ENCODE peak calls at places on chromosome 16, in seven cellular contexts. I is Peyer's patch, H is colonic mucosa, M is pancreas, O is transverse colon, F is fibroblast of lung, Q is A549. E is an unnamed sample.

GRCh38 chr16:78505544-78506371 is 406.3 kb downstream of the WWOX start:
- DNase-seq in M (peak; percentile 47), Q (no peak), O (peak; percentile 30), H (peak; percentile 61), F (peak; percentile 25), I (no peak), E (peak; percentile 17)

GRCh38 chr16:55009581-55009980 is 78.9 kb downstream of the IRX5 start:
- DNase-seq in F (no peak), M (no peak), Q (no peak), I (no peak), O (no peak), H (no peak), E (no peak)

GRCh38 chr16:72085002-72085401 is 8.4 kb downstream of the TXNL4B start:
- DNase-seq in F (no peak), H (no peak), M (no peak), I (no peak), O (no peak), Q (no peak), E (no peak)

GRCh38 chr16:12672986-12673385 is 130.7 kb downstream of the CPPED1 start:
- DNase-seq in Q (no peak), H (no peak), I (no peak), F (no peak), M (no peak), O (no peak), E (no peak)

GRCh38 chr16:1002399-1003161 is 21.0 kb downstream of the SOX8 start:
- DNase-seq in M (no peak), I (no peak), O (peak; percentile 42), Q (peak; percentile 90), F (peak; percentile 75), H (peak; percentile 36), E (peak; percentile 39)

GRCh38 chr16:25060920-25061319 is 45.8 kb upstream of the ARHGAP17 start:
- DNase-seq in H (no peak), M (no peak), I (peak; percentile 54), Q (no peak), O (no peak), F (no peak), E (peak; percentile 55)

GRCh38 chr16:10876799-10877341 is at the start of gene CIITA:
- DNase-seq in F (peak; percentile 90), I (peak; percentile 95), H (peak; percentile 51), O (peak; percentile 77), Q (no peak), M (peak; percentile 79), E (peak; percentile 56)

GRCh38 chr16:8957509-8958157 is 6.1 kb downstream of the USP7 start:
- DNase-seq in F (no peak), H (peak; percentile 47), I (no peak), Q (no peak), O (peak; percentile 41), M (no peak), E (peak; percentile 54)

GRCh38 chr16:11087691-11088431 is 143.5 kb downstream of the CLEC16A start:
- DNase-seq in I (peak; percentile 27), H (no peak), Q (no peak), O (no peak), M (no peak), F (peak; percentile 70), E (no peak)

GRCh38 chr16:3170440-3171180 is 17.4 kb upstream of the OR1F1 start:
- DNase-seq in M (no peak), O (no peak), I (no peak), F (no peak), Q (no peak), H (no peak), E (no peak)

GRCh38 chr16:17474572-17474971 is 3.8 kb upstream of the XYLT1 start:
- DNase-seq in I (peak; percentile 40), Q (no peak), M (no peak), O (peak; percentile 20), F (no peak), H (no peak), E (no peak)

DNA sequence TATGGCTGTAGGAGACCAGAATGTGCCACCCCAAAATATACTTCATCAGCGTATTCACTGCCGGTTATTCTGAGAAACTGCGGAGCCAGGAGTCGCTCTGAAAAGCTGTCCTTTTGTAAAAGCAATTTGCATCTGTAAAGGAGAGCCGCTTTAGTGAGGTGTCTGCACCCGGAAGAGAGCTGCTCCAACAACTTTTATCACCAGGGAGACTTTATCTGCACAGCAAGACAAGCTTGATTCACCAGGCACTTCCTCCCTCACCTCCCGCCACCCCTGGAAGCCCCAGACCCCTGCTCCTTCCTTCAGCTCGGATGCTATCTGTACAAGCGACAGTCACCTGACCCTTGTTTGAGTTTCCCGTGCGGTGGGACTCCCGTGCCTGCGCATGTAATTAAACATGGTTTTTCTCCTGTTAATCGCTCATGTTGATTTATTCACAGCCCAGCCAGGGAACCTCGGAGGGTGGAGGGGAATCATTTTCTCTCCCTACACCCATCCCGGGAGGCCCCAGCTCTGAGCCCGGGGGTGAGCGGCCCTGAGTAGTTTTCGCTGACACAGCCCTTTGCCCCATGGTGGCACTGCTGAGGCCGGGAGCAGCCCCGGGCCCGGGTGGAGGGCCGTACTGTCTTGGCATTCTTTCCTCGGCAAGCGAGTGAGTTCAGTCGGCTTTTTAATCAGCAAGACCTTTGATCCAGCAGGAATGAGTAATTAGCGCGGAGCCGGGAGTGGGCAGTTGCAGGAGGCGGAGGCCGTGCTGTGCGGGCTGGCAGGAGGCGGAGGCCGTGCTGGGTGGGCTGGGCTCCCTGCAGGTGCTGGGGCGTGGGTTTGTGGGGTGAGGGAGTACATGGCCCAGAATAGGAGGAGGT is 222.7 kb upstream of the CIBAR2 start:
- DNase-seq in I (no peak), Q (no peak), O (peak; percentile 88), H (peak; percentile 92), M (peak; percentile 78), F (peak; percentile 60), E (peak; percentile 96)
- H3K4me1 ChIP-seq in I (peaks cover 7% of the 10 kb centered on the region), Q (peaks cover 10% of the 10 kb centered on the region), O (peaks cover 37% of the 10 kb centered on the region), H (peaks cover 17% of the 10 kb centered on the region), M (peaks cover 24% of the 10 kb centered on the region), F (no peaks in the 10 kb centered on the region), E (peaks cover 7% of the 10 kb centered on the region)

GRCh38 chr16:77111057-77111456 is 79.9 kb upstream of the MON1B start:
- DNase-seq in F (no peak), H (no peak), Q (no peak), M (no peak), I (no peak), O (no peak), E (no peak)
- H3K9me3 ChIP-seq in F (no peaks in the 10 kb centered on the region), H (no peaks in the 10 kb centered on the region), Q (no peaks in the 10 kb centered on the region), M (no peaks in the 10 kb centered on the region), I (no peaks in the 10 kb centered on the region), O (no peaks in the 10 kb centered on the region), E (no peaks in the 10 kb centered on the region)

GRCh38 chr16:66523861-66524354 is 26.0 kb downstream of the TK2 start:
- DNase-seq in Q (no peak), F (no peak), O (peak; percentile 56), H (no peak), M (no peak), I (peak; percentile 76), E (peak; percentile 51)

GRCh38 chr16:66521951-66522771 is 27.8 kb downstream of the TK2 start:
- DNase-seq in I (peak; percentile 78), Q (no peak), M (peak; percentile 53), H (peak; percentile 57), F (peak; percentile 99), O (peak; percentile 84), E (peak; percentile 77)

GRCh38 chr16:66525396-66526180 is 24.3 kb downstream of the TK2 start:
- DNase-seq in Q (no peak), O (no peak), M (no peak), F (peak; percentile 87), H (no peak), I (no peak), E (no peak)

GRCh38 chr16:66522816-66523590 is 26.9 kb downstream of the TK2 start:
- DNase-seq in O (no peak), Q (no peak), I (no peak), M (no peak), H (no peak), F (no peak), E (no peak)

GRCh38 chr16:66524601-66525164 is 25.2 kb downstream of the TK2 start:
- DNase-seq in F (no peak), Q (no peak), M (no peak), H (peak; percentile 49), I (peak; percentile 85), O (peak; percentile 70), E (peak; percentile 35)
- H3K4me1 ChIP-seq in F (peaks cover 2% of the 10 kb centered on the region), Q (peaks cover 5% of the 10 kb centered on the region), M (peaks cover 3% of the 10 kb centered on the region), H (no peaks in the 10 kb centered on the region), I (peaks cover 54% of the 10 kb centered on the region), O (peaks cover 14% of the 10 kb centered on the region), E (no peaks in the 10 kb centered on the region)

GRCh38 chr16:31842864-31843263 is 30.7 kb upstream of the ZNF267 start:
- DNase-seq in M (no peak), Q (no peak), H (no peak), O (no peak), I (no peak), F (no peak), E (no peak)
- H3K9me3 ChIP-seq in M (no peaks in the 10 kb centered on the region), Q (peaks cover 8% of the 10 kb centered on the region), H (no peaks in the 10 kb centered on the region), O (peaks cover 5% of the 10 kb centered on the region), I (no peaks in the 10 kb centered on the region), F (no peaks in the 10 kb centered on the region), E (no peaks in the 10 kb centered on the region)

DNA sequence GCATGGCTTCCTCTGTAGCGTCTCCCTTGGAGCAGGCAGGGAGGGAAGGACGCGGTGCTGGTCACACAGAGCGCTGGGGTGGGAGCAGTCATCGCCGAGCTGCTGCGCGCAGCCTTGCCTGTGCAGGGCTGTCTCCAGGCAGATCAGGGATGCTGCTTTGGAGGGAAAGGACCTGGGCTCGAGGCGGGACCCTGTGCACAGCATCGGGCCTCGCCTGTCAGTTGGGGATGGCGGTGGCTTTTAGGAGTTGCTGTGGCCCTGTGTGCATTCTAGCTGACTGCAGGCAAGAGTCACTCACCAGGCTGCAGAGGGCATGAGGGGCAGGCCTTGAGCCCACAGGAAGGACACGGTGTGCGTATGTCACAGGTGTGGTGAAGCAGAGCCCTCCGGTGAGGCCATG is 10.1 kb downstream of the ACSF3 start:
- DNase-seq in M (no peak), O (no peak), H (no peak), I (no peak), Q (no peak), F (no peak), E (no peak)
- H3K4me1 ChIP-seq in M (no peaks in the 10 kb centered on the region), O (peaks cover 42% of the 10 kb centered on the region), H (peaks cover 25% of the 10 kb centered on the region), I (peaks cover 15% of the 10 kb centered on the region), Q (no peaks in the 10 kb centered on the region), F (no peaks in the 10 kb centered on the region), E (peaks cover 25% of the 10 kb centered on the region)

GRCh38 chr16:35198223-35199199 is 1739.1 kb downstream of the TP53TG3F start:
- DNase-seq in I (no peak), O (no peak), H (no peak), Q (no peak), F (no peak), M (no peak), E (no peak)

GRCh38 chr16:35195173-35195863 is 1735.9 kb downstream of the TP53TG3F start:
- DNase-seq in O (no peak), I (no peak), M (no peak), F (no peak), Q (no peak), H (no peak), E (no peak)

GRCh38 chr16:35195864-35196216 is 1736.4 kb downstream of the TP53TG3F start:
- DNase-seq in F (no peak), O (no peak), Q (no peak), H (no peak), M (no peak), I (no peak), E (no peak)

GRCh38 chr16:35196313-35196712 is 1736.9 kb downstream of the TP53TG3F start:
- DNase-seq in I (no peak), F (no peak), O (no peak), H (no peak), Q (no peak), M (no peak), E (no peak)

DNA sequence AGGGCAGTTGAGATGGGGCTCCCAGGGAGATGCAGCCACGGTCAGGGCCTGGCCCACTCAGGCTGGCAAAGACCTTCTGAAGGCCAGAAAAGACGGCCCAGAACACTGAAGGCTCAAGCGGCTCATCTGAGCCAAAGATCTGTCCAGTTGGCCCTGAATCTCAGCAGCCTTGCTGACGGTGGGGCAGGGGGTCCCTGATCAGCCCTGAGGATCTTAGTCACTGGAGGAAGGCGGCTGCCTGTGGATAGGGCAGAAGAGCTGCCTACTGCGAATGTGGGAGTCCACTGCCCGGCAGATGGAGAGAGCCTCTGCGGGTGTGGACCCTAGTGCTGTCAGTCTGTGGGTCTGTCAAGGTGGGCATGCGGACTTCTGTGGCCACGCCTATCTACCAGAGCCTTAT is 1738.2 kb downstream of the TP53TG3F start:
- DNase-seq in M (no peak), F (no peak), H (no peak), O (no peak), Q (no peak), I (no peak), E (no peak)
- H3K9me3 ChIP-seq in M (no peaks in the 10 kb centered on the region), F (no peaks in the 10 kb centered on the region), H (no peaks in the 10 kb centered on the region), O (no peaks in the 10 kb centered on the region), Q (no peaks in the 10 kb centered on the region), I (no peaks in the 10 kb centered on the region), E (peaks cover 5% of the 10 kb centered on the region)